ENCODE peak calls at places on chromosomes 4 and X, in five cellular contexts. T is SJSA1; D is activated CD8-positive, alpha-beta memory T cell treated with anti-CD3 and anti-CD28 coated beads for 4 hours; J is stimulated activated CD8-positive, alpha-beta memory T cell treated with anti-CD3 and anti-CD28 coated beads, Interleukin-7, amount 100 ng/mL, for 1 hour; E is hypothalamus. Z is an unnamed sample.

GRCh38 chr4:1371831-1372165 is 24.8 kb downstream of the UVSSA start:
- DNase-seq in T (no peak), D (no peak), J (no peak), E (no peak), Z (no peak)

GRCh38 chrX:125202486-125203378 is 116.9 kb upstream of the TEX13C start:
- DNase-seq in T (no peak), D (no peak), J (no peak), E (no peak), Z (no peak)

GRCh38 chr4:138977525-138977924 is 38.1 kb upstream of the NOCT start:
- DNase-seq in T (no peak), D (no peak), J (no peak), E (no peak), Z (no peak)

GRCh38 chr4:59570850-59571476 is 1629.2 kb upstream of the ADGRL3 start:
- DNase-seq in T (no peak), D (no peak), J (no peak), E (no peak), Z (no peak)

GRCh38 chr4:113013746-113014145 is 35.7 kb upstream of the ANK2 start:
- DNase-seq in T (peak; percentile 5), D (no peak), J (no peak), E (no peak), Z (no peak)

GRCh38 chr4:152052431-152053057 is 291.7 kb upstream of the GATB start:
- DNase-seq in T (no peak), D (no peak), J (no peak), E (no peak), Z (no peak)

GRCh38 chrX:92260102-92260501 is 480.9 kb downstream of the PCDH11X start:
- DNase-seq in T (no peak), D (no peak), J (no peak), E (no peak), Z (no peak)

GRCh38 chr4:76090241-76090691 is 15.8 kb downstream of the ART3 start:
- DNase-seq in T (no peak), D (no peak), J (no peak), E (no peak), Z (no peak)

GRCh38 chr4:66636321-66636720 is 909.0 kb downstream of the CENPC start:
- DNase-seq in T (no peak), D (no peak), J (no peak), E (no peak), Z (no peak)

GRCh38 chr4:119197772-119198212 is 14.7 kb upstream of the USP53 start:
- DNase-seq in T (no peak), D (no peak), J (no peak), E (no peak), Z (no peak)

GRCh38 chr4:159070742-159071141 is 32.1 kb upstream of the RAPGEF2 start:
- DNase-seq in T (peak; percentile 30), D (no peak), J (no peak), E (no peak), Z (no peak)

GRCh38 chrX:111568356-111568755 is 56.9 kb downstream of the SERTM2 start:
- DNase-seq in T (no peak), D (no peak), J (no peak), E (no peak), Z (no peak)

GRCh38 chrX:45134303-45134702 is 66.4 kb downstream of the DIPK2B start:
- DNase-seq in T (no peak), D (no peak), J (no peak), E (no peak), Z (no peak)

GRCh38 chr4:185108185-185108584 is 34.9 kb upstream of the SLC25A4 start:
- DNase-seq in T (no peak), D (no peak), J (no peak), E (no peak), Z (no peak)

GRCh38 chr4:7324651-7325121 is 110.0 kb downstream of the PSAPL1 start:
- DNase-seq in T (no peak), D (peak; percentile 11), J (peak; percentile 4), E (no peak), Z (no peak)

GRCh38 chrX:118657413-118657812 is 70.0 kb upstream of the IL13RA1 start:
- DNase-seq in T (no peak), D (no peak), J (no peak), E (no peak), Z (no peak)

GRCh38 chr4:118086334-118086733 is 52.0 kb downstream of the NDST3 start:
- DNase-seq in T (no peak), D (no peak), J (no peak), E (no peak), Z (no peak)

GRCh38 chr4:186264660-186265059 is 1.3 kb upstream of the F11 start:
- DNase-seq in T (no peak), D (no peak), J (no peak), E (no peak), Z (no peak)

GRCh38 chrX:154735695-154736393 is 15.0 kb downstream of the GAB3 start:
- DNase-seq in T (peak; percentile 44), D (no peak), J (no peak), E (no peak), Z (no peak)

GRCh38 chr4:13920901-13921300 is 293.4 kb upstream of the BOD1L1 start:
- DNase-seq in T (peak; percentile 89), D (no peak), J (no peak), E (no peak), Z (no peak)

GRCh38 chr4:139243448-139244365 is 36.3 kb downstream of the MGARP start:
- DNase-seq in T (peak; percentile 90), D (no peak), J (no peak), E (no peak), Z (no peak)

GRCh38 chrX:87397103-87397886 is 120.3 kb upstream of the KLHL4 start:
- DNase-seq in T (no peak), D (no peak), J (no peak), E (no peak), Z (no peak)

GRCh38 chr4:134470544-134470943 is 269.0 kb upstream of the PABPC4L start:
- DNase-seq in T (no peak), D (no peak), J (no peak), E (no peak), Z (no peak)

GRCh38 chr4:147714575-147715401 is 17.1 kb upstream of the ARHGAP10 start:
- DNase-seq in T (peak; percentile 40), D (no peak), J (no peak), E (no peak), Z (no peak)

GRCh38 chr4:110480031-110480549 is 4.1 kb downstream of the ENPEP start:
- DNase-seq in T (peak; percentile 83), D (no peak), J (no peak), E (no peak), Z (no peak)

GRCh38 chr4:189143255-189143654 is 797.4 kb upstream of the FRG1 start:
- DNase-seq in T (no peak), D (no peak), J (no peak), E (no peak), Z (no peak)

GRCh38 chr4:184810720-184811119 is 15.0 kb downstream of the ACSL1 start:
- DNase-seq in T (no peak), D (no peak), J (no peak), E (no peak), Z (no peak)

GRCh38 chr4:2807571-2807970 is 14.7 kb downstream of the SH3BP2 start:
- DNase-seq in T (no peak), D (no peak), J (no peak), E (no peak), Z (no peak)

GRCh38 chrX:110491846-110492620 is 133.4 kb downstream of the RTL9 start:
- DNase-seq in T (no peak), D (no peak), J (no peak), E (no peak), Z (no peak)

GRCh38 chrX:9606971-9607370 is 142.1 kb downstream of the TBL1X start:
- DNase-seq in T (no peak), D (no peak), J (no peak), E (no peak), Z (no peak)

GRCh38 chrX:132748268-132748667 is 210.2 kb downstream of the HS6ST2 start:
- DNase-seq in T (no peak), D (no peak), J (no peak), E (no peak), Z (no peak)

GRCh38 chr4:150078041-150078995 is at the start of gene DCLK2:
- DNase-seq in T (peak; percentile 77), D (no peak), J (no peak), E (peak; percentile 42), Z (no peak)

GRCh38 chr4:7382634-7383014 is 52.1 kb downstream of the PSAPL1 start:
- DNase-seq in T (no peak), D (no peak), J (no peak), E (no peak), Z (no peak)

GRCh38 chrX:124215786-124216185 is 116.7 kb upstream of the TEX13D start:
- DNase-seq in T (no peak), D (no peak), J (no peak), E (no peak), Z (no peak)

GRCh38 chr4:113292371-113293042 is 243.1 kb downstream of the ANK2 start:
- DNase-seq in T (peak; percentile 8), D (no peak), J (no peak), E (no peak), Z (no peak)

GRCh38 chrX:45801554-45801953 is 600.9 kb upstream of the DIPK2B start:
- DNase-seq in T (no peak), D (no peak), J (no peak), E (no peak), Z (no peak)

GRCh38 chr4:88352062-88352461 is 26.6 kb upstream of the HERC6 start:
- DNase-seq in T (peak; percentile 40), D (no peak), J (no peak), E (no peak), Z (no peak)

GRCh38 chr4:177554966-177555574 is 112.8 kb upstream of the AGA start:
- DNase-seq in T (peak; percentile 9), D (no peak), J (no peak), E (no peak), Z (no peak)

GRCh38 chr4:73661646-73662119 is 41.4 kb upstream of the RASSF6 start:
- DNase-seq in T (peak; percentile 95), D (no peak), J (no peak), E (no peak), Z (no peak)